ENCODE peak calls at places on chromosomes 2 and 18, in six cellular contexts. Q, F, T, L, A and E are unnamed samples.

GRCh38 chr2:138090330-138090729 is 126.1 kb downstream of the HNMT start:
- DNase-seq in Q (peak; percentile 42), F (peak; percentile 21), T (no peak), L (peak; percentile 72), A (peak; percentile 8), E (peak; percentile 60)

GRCh38 chr2:149056541-149056940 is 18.0 kb downstream of the LYPD6B start:
- DNase-seq in Q (no peak), F (no peak), T (no peak), L (no peak), A (no peak), E (no peak)

GRCh38 chr2:207930747-207931146 is 94.6 kb downstream of the PLEKHM3 start:
- DNase-seq in Q (no peak), F (peak; percentile 71), T (no peak), L (no peak), A (no peak), E (no peak)

GRCh38 chr2:88729061-88729745 is 37.7 kb downstream of the RPIA start:
- DNase-seq in Q (peak; percentile 13), F (no peak), T (no peak), L (no peak), A (no peak), E (no peak)

GRCh38 chr2:36444206-36444605 is 88.6 kb downstream of the CRIM1 start:
- DNase-seq in Q (no peak), F (no peak), T (no peak), L (no peak), A (no peak), E (peak; percentile 20)

GRCh38 chr18:463442-464310 is 36.8 kb downstream of the COLEC12 start:
- DNase-seq in Q (peak; percentile 57), F (no peak), T (no peak), L (no peak), A (no peak), E (no peak)

GRCh38 chr2:16952368-16952767 is 286.7 kb upstream of the CYRIA start:
- DNase-seq in Q (no peak), F (no peak), T (no peak), L (no peak), A (no peak), E (no peak)

GRCh38 chr2:26556309-26557243 is 78.7 kb upstream of the OTOF start:
- DNase-seq in Q (no peak), F (no peak), T (no peak), L (peak; percentile 46), A (no peak), E (no peak)